ENCODE peak calls at places on chromosome 15, in seven cellular contexts. Y, T, C, D, B, J and Q are unnamed samples.

GRCh38 chr15:55256281-55257013 is 33.2 kb downstream of the RAB27A start:
- DNase-seq in Y (no peak), T (no peak), C (no peak), D (no peak), B (no peak), J (no peak), Q (no peak)

GRCh38 chr15:85318048-85318731 is 62.2 kb upstream of the AKAP13 start:
- DNase-seq in Y (no peak), T (no peak), C (no peak), D (peak; percentile 79), B (no peak), J (no peak), Q (no peak)

GRCh38 chr15:40932625-40933519 is 3.7 kb downstream of the DLL4 start:
- DNase-seq in Y (no peak), T (no peak), C (no peak), D (no peak), B (no peak), J (no peak), Q (peak; percentile 62)

GRCh38 chr15:101318147-101318809 is 23.2 kb upstream of the SNRPA1 start:
- DNase-seq in Y (no peak), T (no peak), C (no peak), D (no peak), B (no peak), J (no peak), Q (no peak)

GRCh38 chr15:88396382-88396781 is 70.8 kb downstream of the MRPL46 start:
- DNase-seq in Y (no peak), T (no peak), C (no peak), D (no peak), B (no peak), J (no peak), Q (no peak)

GRCh38 chr15:65066635-65067333 is 1.0 kb downstream of the RASL12 start:
- DNase-seq in Y (no peak), T (no peak), C (no peak), D (no peak), B (no peak), J (no peak), Q (no peak)

GRCh38 chr15:26128611-26129140 is 265.5 kb upstream of the ATP10A start:
- DNase-seq in Y (no peak), T (no peak), C (no peak), D (no peak), B (no peak), J (peak; percentile 46), Q (no peak)

GRCh38 chr15:45670511-45670910 is 35.7 kb downstream of the SQOR start:
- DNase-seq in Y (no peak), T (no peak), C (no peak), D (peak; percentile 2), B (no peak), J (no peak), Q (no peak)

GRCh38 chr15:57375827-57376694 is at the start of gene CGNL1:
- DNase-seq in Y (no peak), T (no peak), C (no peak), D (no peak), B (no peak), J (peak; percentile 57), Q (peak; percentile 18)

GRCh38 chr15:83305696-83306291 is 21.3 kb upstream of the BNC1 start:
- DNase-seq in Y (no peak), T (no peak), C (no peak), D (no peak), B (no peak), J (peak; percentile 65), Q (no peak)

GRCh38 chr15:72992733-72993321 is 59.4 kb upstream of the NEO1 start:
- DNase-seq in Y (no peak), T (no peak), C (no peak), D (peak; percentile 62), B (no peak), J (no peak), Q (no peak)

GRCh38 chr15:69474291-69474690 is 21.7 kb downstream of the RPLP1 start:
- DNase-seq in Y (no peak), T (no peak), C (no peak), D (no peak), B (no peak), J (no peak), Q (no peak)

GRCh38 chr15:60945196-60945595 is 283.9 kb downstream of the RORA start:
- DNase-seq in Y (no peak), T (no peak), C (no peak), D (peak; percentile 68), B (no peak), J (peak; percentile 93), Q (no peak)

GRCh38 chr15:25171856-25172687 is 217.3 kb downstream of the SNRPN start:
- DNase-seq in Y (no peak), T (no peak), C (no peak), D (no peak), B (no peak), J (no peak), Q (no peak)

GRCh38 chr15:55993111-55993803 is at the start of gene NEDD4:
- DNase-seq in Y (peak; percentile 76), T (peak; percentile 72), C (peak; percentile 74), D (peak; percentile 79), B (peak; percentile 83), J (peak; percentile 86), Q (peak; percentile 72)

GRCh38 chr15:40902605-40903561 is 8.6 kb downstream of the VPS18 start:
- DNase-seq in Y (no peak), T (peak; percentile 31), C (no peak), D (no peak), B (no peak), J (peak; percentile 74), Q (no peak)

GRCh38 chr15:90234519-90234988 is 545 bp downstream of the GDPGP1 start:
- DNase-seq in Y (no peak), T (no peak), C (no peak), D (peak; percentile 50), B (no peak), J (peak; percentile 42), Q (no peak)

GRCh38 chr15:88648357-88649214 is 9.8 kb downstream of the ISG20 start:
- DNase-seq in Y (no peak), T (no peak), C (peak; percentile 47), D (no peak), B (no peak), J (peak; percentile 66), Q (no peak)

GRCh38 chr15:52527898-52528464 is 699 bp downstream of the MYO5A start:
- DNase-seq in Y (no peak), T (no peak), C (peak; percentile 48), D (peak; percentile 31), B (peak; percentile 25), J (peak; percentile 8), Q (no peak)

GRCh38 chr15:77186518-77187095 is 115.7 kb upstream of the TSPAN3 start:
- DNase-seq in Y (peak; percentile 20), T (no peak), C (no peak), D (peak; percentile 64), B (no peak), J (no peak), Q (no peak)

GRCh38 chr15:60932051-60932915 is 296.8 kb downstream of the RORA start:
- DNase-seq in Y (no peak), T (peak; percentile 38), C (peak; percentile 72), D (peak; percentile 65), B (no peak), J (no peak), Q (no peak)

GRCh38 chr15:75346796-75347221 is at the start of gene NEIL1:
- DNase-seq in Y (no peak), T (no peak), C (no peak), D (no peak), B (no peak), J (peak; percentile 32), Q (no peak)

GRCh38 chr15:79088426-79089205 is 2.0 kb downstream of the RASGRF1 start:
- DNase-seq in Y (no peak), T (no peak), C (no peak), D (no peak), B (no peak), J (no peak), Q (no peak)

GRCh38 chr15:72722071-72722696 is 36.2 kb downstream of the BBS4 start:
- DNase-seq in Y (peak; percentile 36), T (peak; percentile 19), C (peak; percentile 66), D (peak; percentile 87), B (peak; percentile 20), J (peak; percentile 76), Q (peak; percentile 45)

GRCh38 chr15:49900036-49900435 is 219.0 kb downstream of the ATP8B4 start:
- DNase-seq in Y (no peak), T (no peak), C (no peak), D (peak; percentile 41), B (no peak), J (no peak), Q (no peak)

GRCh38 chr15:40847225-40847961 is 3.5 kb downstream of the SPINT1 start:
- DNase-seq in Y (peak; percentile 70), T (no peak), C (no peak), D (no peak), B (peak; percentile 62), J (peak; percentile 85), Q (peak; percentile 19)

GRCh38 chr15:98841419-98841970 is 166.1 kb downstream of the PGPEP1L start:
- DNase-seq in Y (no peak), T (no peak), C (no peak), D (no peak), B (no peak), J (no peak), Q (no peak)

GRCh38 chr15:78810377-78811123 is 714 bp downstream of the ADAMTS7 start:
- DNase-seq in Y (no peak), T (no peak), C (no peak), D (peak; percentile 40), B (peak; percentile 49), J (peak; percentile 27), Q (no peak)

GRCh38 chr15:58407366-58407765 is 24.4 kb upstream of the LIPC start:
- DNase-seq in Y (no peak), T (no peak), C (no peak), D (no peak), B (no peak), J (no peak), Q (no peak)

GRCh38 chr15:70262591-70263274 is 165.0 kb upstream of the TLE3 start:
- DNase-seq in Y (no peak), T (no peak), C (no peak), D (no peak), B (no peak), J (peak; percentile 29), Q (no peak)